ENCODE peak calls at places on chromosomes 13 and 19, in six cellular contexts. H is A549, D is K562, Z is HepG2, Q is endothelial cell of umbilical vein, F is GM12878. W is an unnamed sample.

GRCh38 chr13:111493468-111493867 is 173.0 kb downstream of the TEX29 start:
- DNase-seq in H (no peak), D (no peak), Z (no peak), Q (no peak), F (no peak), W (no peak)

GRCh38 chr19:41671481-41671880 is 16.6 kb downstream of the CEACAM7 start:
- DNase-seq in H (no peak), D (no peak), Z (no peak), Q (no peak), F (no peak), W (no peak)

GRCh38 chr13:26883613-26884257 is 123.1 kb upstream of the GPR12 start:
- DNase-seq in H (no peak), D (no peak), Z (no peak), Q (no peak), F (no peak), W (no peak)

GRCh38 chr19:6424190-6424938 is at the start of gene KHSRP:
- DNase-seq in H (no peak), D (peak), Z (no peak), Q (no peak), F (no peak), W (peak)

GRCh38 chr13:48511621-48512232 is 21.2 kb downstream of the RCBTB2 start:
- DNase-seq in H (no peak), D (no peak), Z (no peak), Q (peak), F (no peak), W (no peak)

GRCh38 chr19:38725469-38726283 is 18.6 kb downstream of the CAPN12 start:
- DNase-seq in H (no peak), D (no peak), Z (no peak), Q (no peak), F (no peak), W (no peak)

GRCh38 chr19:49637865-49638350 is 2.0 kb downstream of the RRAS start:
- DNase-seq in H (peak), D (peak), Z (no peak), Q (peak), F (no peak), W (peak)

GRCh38 chr19:51086153-51086850 is 3.6 kb upstream of the KLK14 start:
- DNase-seq in H (no peak), D (no peak), Z (no peak), Q (no peak), F (no peak), W (no peak)

GRCh38 chr13:32528358-32528757 is 10.2 kb downstream of the N4BP2L2 start:
- DNase-seq in H (no peak), D (no peak), Z (no peak), Q (peak), F (no peak), W (no peak)

GRCh38 chr13:76307157-76307556 is 579.0 kb downstream of the KCTD12 start:
- DNase-seq in H (no peak), D (no peak), Z (no peak), Q (peak), F (no peak), W (no peak)

GRCh38 chr19:4807188-4807587 is 15.7 kb downstream of the FEM1A start:
- DNase-seq in H (no peak), D (no peak), Z (no peak), Q (no peak), F (no peak), W (peak)

GRCh38 chr13:65943711-65944110 is 1286.4 kb downstream of the PCDH9 start:
- DNase-seq in H (no peak), D (no peak), Z (no peak), Q (peak), F (no peak), W (no peak)

GRCh38 chr13:49585220-49586157 is at the start of gene RCBTB1:
- DNase-seq in H (peak), D (peak), Z (peak), Q (peak), F (no peak), W (peak)

GRCh38 chr13:22235950-22236290 is 565.0 kb downstream of the FGF9 start:
- DNase-seq in H (no peak), D (no peak), Z (no peak), Q (no peak), F (no peak), W (no peak)

GRCh38 chr19:46481187-46481586 is 9.8 kb upstream of the PNMA8A start:
- DNase-seq in H (no peak), D (no peak), Z (no peak), Q (no peak), F (no peak), W (no peak)

GRCh38 chr19:16473875-16474397 is 2.2 kb upstream of the EPS15L1 start:
- DNase-seq in H (no peak), D (no peak), Z (no peak), Q (no peak), F (no peak), W (peak)

GRCh38 chr19:15463865-15464371 is 426 bp downstream of the RASAL3 start:
- DNase-seq in H (no peak), D (no peak), Z (no peak), Q (no peak), F (no peak), W (peak)

GRCh38 chr19:49395581-49396407 is 7.7 kb downstream of the KASH5 start:
- DNase-seq in H (no peak), D (no peak), Z (no peak), Q (no peak), F (no peak), W (no peak)

GRCh38 chr13:28137556-28137955 is 789 bp upstream of the PAN3 start:
- DNase-seq in H (no peak), D (no peak), Z (no peak), Q (no peak), F (no peak), W (no peak)

GRCh38 chr13:46531953-46532352 is 21.0 kb upstream of the LRCH1 start:
- DNase-seq in H (peak), D (no peak), Z (no peak), Q (no peak), F (no peak), W (peak)

GRCh38 chr19:2663920-2664571 is 38.4 kb downstream of the GNG7 start:
- DNase-seq in H (no peak), D (no peak), Z (no peak), Q (no peak), F (no peak), W (peak)

GRCh38 chr13:113603116-113603710 is 18.7 kb downstream of the TFDP1 start:
- DNase-seq in H (no peak), D (no peak), Z (no peak), Q (no peak), F (no peak), W (no peak)

GRCh38 chr13:37485766-37486165 is 112.8 kb downstream of the POSTN start:
- DNase-seq in H (no peak), D (no peak), Z (no peak), Q (peak), F (no peak), W (no peak)

GRCh38 chr19:39372047-39372802 is 18.7 kb downstream of the PAF1 start:
- DNase-seq in H (no peak), D (no peak), Z (no peak), Q (peak), F (no peak), W (no peak)

GRCh38 chr19:3620145-3620816 is 6.3 kb downstream of the CACTIN start:
- DNase-seq in H (no peak), D (no peak), Z (no peak), Q (no peak), F (no peak), W (no peak)

GRCh38 chr13:52846567-52847321 is 1.7 kb downstream of the PCDH8 start:
- DNase-seq in H (no peak), D (no peak), Z (no peak), Q (peak), F (no peak), W (no peak)

GRCh38 chr19:50831026-50831396 is 2.4 kb downstream of the KLK15 start:
- DNase-seq in H (no peak), D (no peak), Z (no peak), Q (no peak), F (no peak), W (no peak)

GRCh38 chr19:27909861-27910260 is 1303.1 kb downstream of the UQCRFS1 start:
- DNase-seq in H (no peak), D (no peak), Z (no peak), Q (no peak), F (no peak), W (no peak)

GRCh38 chr13:49443327-49443688 is 556 bp downstream of the CAB39L start:
- DNase-seq in H (peak), D (no peak), Z (peak), Q (peak), F (no peak), W (peak)

DNA sequence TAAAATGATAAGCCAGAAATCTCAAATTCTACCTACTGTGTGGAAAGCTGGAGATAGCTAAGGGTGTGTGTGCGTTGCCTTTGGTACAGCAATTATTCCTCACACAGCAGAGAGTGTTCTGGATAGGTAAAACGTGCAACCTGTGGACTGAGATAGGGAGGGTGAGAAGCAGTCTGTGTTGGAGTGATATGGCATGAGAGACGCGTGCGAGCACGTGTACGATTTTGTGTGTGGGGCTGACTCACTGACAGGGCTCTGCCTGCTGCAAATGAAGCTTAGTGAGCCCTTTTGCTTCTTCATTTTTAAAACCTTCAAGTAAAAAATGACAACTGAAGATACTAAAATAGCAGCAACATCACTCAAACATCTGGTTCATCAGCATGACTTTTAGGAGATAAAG is 35.7 kb upstream of the SLC10A2 start:
- DNase-seq in H (no peak), D (no peak), Z (no peak), Q (no peak), F (no peak), W (no peak)
- TF ChIP-seq MYC in H (no peak), D (no peak), Z (no peak), Q (no peak), F (no peak), W (no peak)

DNA sequence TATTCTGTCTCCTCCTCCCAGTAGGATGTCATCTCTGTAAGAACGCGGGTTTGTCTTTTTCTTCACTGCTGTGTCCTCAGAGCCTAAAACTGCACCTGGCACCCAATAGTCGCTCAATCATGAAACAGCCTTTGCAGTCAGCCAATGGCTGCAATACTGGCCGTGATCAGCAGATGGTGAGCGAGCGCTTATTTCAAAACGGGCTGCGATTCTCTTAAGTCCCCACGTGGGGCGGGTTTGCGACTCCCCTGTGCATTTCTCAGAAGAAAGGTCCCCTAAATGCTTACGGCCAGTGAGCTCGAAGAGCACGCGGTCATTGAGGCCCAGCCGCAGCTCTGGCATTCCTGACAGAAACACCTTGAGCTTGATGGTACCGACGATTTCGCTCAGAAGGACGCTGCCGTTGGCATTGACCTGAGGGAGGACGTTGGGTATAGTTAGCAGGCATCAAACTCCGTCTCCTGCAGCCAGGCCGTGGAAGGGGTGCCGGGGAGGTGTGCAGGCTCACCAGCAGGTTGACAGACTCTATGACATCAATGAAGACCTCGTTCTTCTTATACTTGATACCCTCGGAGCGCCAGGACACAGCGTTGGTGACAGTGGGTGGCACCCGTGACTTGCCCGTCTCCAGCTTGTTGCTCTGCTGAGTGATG is 6.0 kb downstream of the AP1M2 start:
- DNase-seq in H (peak), D (peak), Z (peak), Q (peak), F (no peak), W (peak)
- TF ChIP-seq MYC in H (peak), D (peak), Z (peak), Q (no peak), F (no peak), W (peak)

DNA sequence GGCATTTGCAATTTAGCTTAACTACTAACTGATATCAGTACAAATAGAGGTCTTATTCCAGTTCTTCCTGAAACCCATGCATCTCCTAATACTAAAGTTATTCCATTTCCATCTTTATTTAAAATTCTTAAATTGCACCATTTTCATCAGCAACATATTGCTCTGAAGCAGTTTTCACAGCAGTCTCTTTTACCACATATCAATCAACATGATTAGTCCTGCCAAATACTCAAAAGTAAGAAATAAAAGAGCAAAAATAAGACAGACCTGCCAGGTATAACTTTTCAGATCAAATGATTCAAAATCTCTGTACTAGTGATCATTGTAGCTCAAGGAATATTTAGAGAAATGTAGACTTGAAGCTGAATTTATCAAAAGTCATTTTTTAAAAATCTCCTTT is 141.7 kb downstream of the SLITRK1 start:
- DNase-seq in H (no peak), D (no peak), Z (no peak), Q (no peak), F (no peak), W (no peak)
- TF ChIP-seq MYC in H (no peak), D (no peak), Z (no peak), Q (no peak), F (no peak), W (no peak)

DNA sequence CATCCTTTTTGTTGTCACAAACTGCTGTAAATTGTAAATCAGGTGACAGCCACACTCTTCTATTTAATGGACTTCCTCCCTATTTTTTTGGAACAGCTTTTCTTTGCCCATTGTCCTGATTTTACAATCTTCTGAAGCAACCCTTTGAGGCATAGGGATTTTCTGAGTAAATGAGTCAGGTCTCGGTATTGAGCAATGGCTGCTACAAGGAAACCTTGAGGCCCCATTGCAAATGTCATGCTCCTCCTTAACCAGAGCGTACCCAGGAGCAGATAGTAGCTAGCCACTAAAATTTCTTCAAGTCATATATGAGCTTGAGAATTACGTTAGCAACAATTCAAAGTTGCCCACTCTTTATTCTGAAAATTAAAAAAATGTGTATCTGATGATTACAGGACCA is 263.4 kb downstream of the COG6 start:
- DNase-seq in H (no peak), D (no peak), Z (no peak), Q (no peak), F (no peak), W (peak)
- TF ChIP-seq MYC in H (no peak), D (no peak), Z (no peak), Q (no peak), F (no peak), W (no peak)

GRCh38 chr13:103188688-103189326 is 122.6 kb upstream of the SLC10A2 start:
- DNase-seq in H (peak), D (no peak), Z (no peak), Q (peak), F (no peak), W (peak)
- TF ChIP-seq MYC in H (no peak), D (no peak), Z (no peak), Q (no peak), F (no peak), W (no peak)

GRCh38 chr19:677201-677600 is 1.0 kb downstream of the FSTL3 start:
- DNase-seq in H (peak), D (no peak), Z (peak), Q (peak), F (no peak), W (no peak)
- TF ChIP-seq MYC in H (peak), D (no peak), Z (peak), Q (no peak), F (no peak), W (no peak)

GRCh38 chr13:98549006-98549727 is 27.7 kb downstream of the STK24 start:
- DNase-seq in H (no peak), D (no peak), Z (peak), Q (no peak), F (no peak), W (peak)
- TF ChIP-seq MYC in H (no peak), D (no peak), Z (no peak), Q (no peak), F (no peak), W (peak)

W was measured in NB4.